ENCODE peak calls at places on chromosomes 6 and 20, in six cellular contexts. O is GM23248, L is neural progenitor cell, D is SK-N-SH, Y is HCT116, J is MM.1S. I is an unnamed sample.

GRCh38 chr6:11341867-11342266 is 109.4 kb upstream of the NEDD9 start:
- DNase-seq in J (no peak), Y (no peak), D (no peak), O (peak), L (no peak), I (peak)

GRCh38 chr6:88368071-88368787 is 202.1 kb upstream of the CNR1 start:
- DNase-seq in O (peak), L (no peak), Y (no peak), J (no peak), D (no peak), I (peak)

GRCh38 chr20:58547527-58548475 is 32.6 kb upstream of the APCDD1L start:
- DNase-seq in D (no peak), O (peak), L (no peak), Y (no peak), J (no peak), I (peak)

GRCh38 chr6:21992178-21992967 is 304.5 kb downstream of the PRL start:
- DNase-seq in Y (no peak), L (no peak), J (no peak), D (no peak), O (peak), I (peak)

GRCh38 chr20:44033873-44034272 is 119.2 kb downstream of the TOX2 start:
- DNase-seq in D (no peak), O (no peak), J (no peak), Y (no peak), L (no peak), I (no peak)

GRCh38 chr20:62019144-62019805 is 46.4 kb downstream of the TAF4 start:
- DNase-seq in D (no peak), Y (no peak), J (no peak), L (no peak), O (no peak), I (no peak)

GRCh38 chr6:25124216-25124615 is 155.0 kb upstream of the CARMIL1 start:
- DNase-seq in D (no peak), J (no peak), L (no peak), O (no peak), Y (no peak), I (no peak)

GRCh38 chr6:103893082-103893481 is 966.6 kb downstream of the HACE1 start:
- DNase-seq in D (peak), J (no peak), Y (no peak), O (no peak), L (no peak), I (no peak)

GRCh38 chr6:8499540-8499939 is 64.2 kb upstream of the SLC35B3 start:
- DNase-seq in L (peak), D (peak), J (no peak), O (peak), Y (peak), I (peak)

GRCh38 chr20:63639093-63639860 is 12.4 kb upstream of the GMEB2 start:
- DNase-seq in D (no peak), J (no peak), O (no peak), Y (no peak), L (no peak), I (no peak)

GRCh38 chr20:23782366-23782983 is 31.7 kb upstream of the CST1 start:
- DNase-seq in J (peak), O (peak), D (peak), Y (no peak), L (peak), I (peak)

GRCh38 chr6:10947966-10948365 is 61.1 kb downstream of the SYCP2L start:
- DNase-seq in D (no peak), L (no peak), Y (no peak), O (no peak), J (no peak), I (no peak)

GRCh38 chr6:1222426-1223311 is 89.2 kb upstream of the FOXQ1 start:
- DNase-seq in J (no peak), Y (no peak), L (no peak), D (no peak), O (no peak), I (no peak)

GRCh38 chr6:13292774-13293173 is 35.6 kb downstream of the TBC1D7 start:
- DNase-seq in D (no peak), J (no peak), L (no peak), Y (no peak), O (no peak), I (no peak)

GRCh38 chr6:90442366-90442765 is 144.5 kb downstream of the MAP3K7 start:
- DNase-seq in D (no peak), O (peak), L (peak), Y (no peak), J (no peak), I (no peak)

DNA sequence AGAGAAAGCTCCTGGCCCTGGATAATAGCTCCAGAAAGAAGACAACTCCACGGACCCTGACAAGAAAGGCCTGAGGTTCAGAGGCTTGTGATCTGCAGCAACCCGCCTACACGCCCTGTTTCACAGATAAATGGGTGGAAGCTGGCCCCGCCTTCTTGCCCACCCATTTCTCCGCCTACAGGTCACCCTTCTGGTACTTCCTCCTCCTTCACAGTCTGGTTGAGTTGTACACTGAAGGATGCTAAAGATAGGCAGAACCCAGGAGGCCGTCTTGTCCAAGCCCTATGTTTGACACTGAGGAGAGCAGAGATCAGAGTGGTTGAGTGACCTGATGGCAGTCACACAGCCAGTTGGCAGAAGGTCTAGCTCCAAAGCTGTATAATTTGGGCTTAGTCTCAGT is 34.2 kb upstream of the MDGA1 start:
- DNase-seq in Y (no peak), L (no peak), J (no peak), D (no peak), O (no peak), I (no peak)
- TF ChIP-seq EZH2phosphoT487 in Y (no peak), L (no peak), J (no peak), D (no peak), O (no peak), I (no peak)

GRCh38 chr6:35170166-35170565 is 29.0 kb upstream of the TCP11 start:
- DNase-seq in L (no peak), J (no peak), Y (no peak), D (no peak), O (peak), I (no peak)

GRCh38 chr6:35170891-35171290 is 29.8 kb upstream of the TCP11 start:
- DNase-seq in J (no peak), O (no peak), Y (no peak), L (no peak), D (no peak), I (no peak)

GRCh38 chr6:35174043-35174434 is 32.9 kb upstream of the TCP11 start:
- DNase-seq in Y (no peak), D (no peak), L (no peak), O (no peak), J (no peak), I (no peak)

GRCh38 chr6:35176625-35177024 is 35.5 kb upstream of the TCP11 start:
- DNase-seq in O (no peak), Y (no peak), D (no peak), J (no peak), L (no peak), I (no peak)

GRCh38 chr6:35173068-35174042 is 32.2 kb upstream of the TCP11 start:
- DNase-seq in D (no peak), O (peak), L (no peak), Y (no peak), J (no peak), I (peak)
- H3K9ac ChIP-seq in D (no peak), O (no peak), L (no peak), Y (no peak), J (no peak), I (peak)

GRCh38 chr6:111845441-111845871 is 27.8 kb downstream of the FYN start:
- DNase-seq in O (no peak), L (peak), J (no peak), Y (no peak), D (no peak), I (no peak)
- H3K4me3 ChIP-seq in O (no peak), L (no peak), J (no peak), Y (no peak), D (no peak), I (no peak)

DNA sequence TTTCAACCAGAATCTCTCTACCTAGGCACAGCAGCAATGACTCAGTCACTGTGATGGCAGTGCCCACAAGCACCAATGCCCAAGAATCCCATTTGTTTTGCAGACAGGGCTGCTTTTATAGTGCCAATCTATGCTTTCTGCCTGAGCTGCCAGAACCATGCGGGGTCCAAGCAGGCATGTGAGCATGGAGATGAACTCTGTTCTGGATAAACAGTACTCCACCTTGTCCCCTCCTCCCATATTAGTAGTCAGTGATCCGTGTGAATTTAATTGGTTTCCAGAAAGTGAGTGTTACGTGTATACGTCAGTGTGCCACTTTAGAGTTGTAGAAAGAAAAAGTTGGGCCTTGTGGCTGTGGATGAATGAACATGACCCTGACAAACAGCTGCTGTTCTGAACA is 79.4 kb downstream of the SASH1 start:
- DNase-seq in Y (no peak), J (no peak), D (no peak), O (no peak), L (no peak), I (no peak)
- TF ChIP-seq EZH2phosphoT487 in Y (no peak), J (no peak), D (no peak), O (no peak), L (no peak), I (no peak)

GRCh38 chr6:105449756-105450390 is 47.0 kb upstream of the PREP start:
- DNase-seq in J (no peak), O (peak), L (no peak), Y (no peak), D (no peak), I (no peak)
- H3K9ac ChIP-seq in J (no peak), O (no peak), L (no peak), Y (no peak), D (no peak), I (no peak)

GRCh38 chr6:5997420-5998093 is 9.2 kb downstream of the NRN1 start:
- DNase-seq in O (peak), Y (no peak), J (peak), D (peak), L (peak), I (no peak)
- H3K4me3 ChIP-seq in O (peak), Y (no peak), J (peak), D (peak), L (peak), I (no peak)

I was measured in PC-3.